ENCODE peak calls at places on chromosomes 1 and 21, in seven cellular contexts. One of them, this sample, is unnamed.
A peak's percentile ranks its signal among the peaks of the same experiment; 100 is the strongest.

GRCh38 chr1:227333423-227333822 is 15.1 kb upstream of the CDC42BPA start:
- DNase-seq in GM12865: no peak
- DNase-seq in LoVo: peak; percentile 55
- DNase-seq in GM12891: no peak
- DNase-seq in mammary epithelial cell: peak; percentile 89
- DNase-seq in caudate nucleus: no peak
- DNase-seq in left cardiac atrium: no peak
- DNase-seq in this sample: no peak

GRCh38 chr1:198919667-198920398 is 281.0 kb downstream of the PTPRC start:
- DNase-seq in GM12865: peak; percentile 52
- DNase-seq in LoVo: no peak
- DNase-seq in GM12891: no peak
- DNase-seq in mammary epithelial cell: peak; percentile 56
- DNase-seq in caudate nucleus: no peak
- DNase-seq in left cardiac atrium: no peak
- DNase-seq in this sample: no peak

GRCh38 chr1:15843826-15844572 is 3.5 kb upstream of the SPEN start:
- DNase-seq in GM12865: peak; percentile 34
- DNase-seq in LoVo: no peak
- DNase-seq in GM12891: no peak
- DNase-seq in mammary epithelial cell: no peak
- DNase-seq in caudate nucleus: no peak
- DNase-seq in left cardiac atrium: no peak
- DNase-seq in this sample: no peak

GRCh38 chr21:28805885-28806284 is 186.8 kb downstream of the LTN1 start:
- DNase-seq in GM12865: no peak
- DNase-seq in LoVo: no peak
- DNase-seq in GM12891: no peak
- DNase-seq in mammary epithelial cell: no peak
- DNase-seq in caudate nucleus: no peak
- DNase-seq in left cardiac atrium: no peak
- DNase-seq in this sample: no peak

GRCh38 chr1:226632169-226632884 is 83.8 kb downstream of the STUM start:
- DNase-seq in GM12865: no peak
- DNase-seq in LoVo: no peak
- DNase-seq in GM12891: no peak
- DNase-seq in mammary epithelial cell: no peak
- DNase-seq in caudate nucleus: no peak
- DNase-seq in left cardiac atrium: no peak
- DNase-seq in this sample: no peak

GRCh38 chr1:221118938-221119320 is 239.7 kb downstream of the HLX start:
- DNase-seq in GM12865: no peak
- DNase-seq in LoVo: no peak
- DNase-seq in GM12891: no peak
- DNase-seq in mammary epithelial cell: no peak
- DNase-seq in caudate nucleus: no peak
- DNase-seq in left cardiac atrium: no peak
- DNase-seq in this sample: no peak

GRCh38 chr1:82775402-82776000 is 974.8 kb downstream of the ADGRL2 start:
- DNase-seq in GM12865: peak; percentile 28
- DNase-seq in LoVo: peak; percentile 16
- DNase-seq in GM12891: no peak
- DNase-seq in mammary epithelial cell: peak; percentile 3
- DNase-seq in caudate nucleus: no peak
- DNase-seq in left cardiac atrium: peak; percentile 30
- DNase-seq in this sample: no peak

GRCh38 chr1:159177273-159177907 is 6.0 kb downstream of the CADM3 start:
- DNase-seq in GM12865: peak; percentile 58
- DNase-seq in LoVo: peak; percentile 81
- DNase-seq in GM12891: no peak
- DNase-seq in mammary epithelial cell: peak; percentile 72
- DNase-seq in caudate nucleus: no peak
- DNase-seq in left cardiac atrium: no peak
- DNase-seq in this sample: no peak

GRCh38 chr1:214224605-214225354 is 56.2 kb upstream of the SMYD2 start:
- DNase-seq in GM12865: no peak
- DNase-seq in LoVo: no peak
- DNase-seq in GM12891: no peak
- DNase-seq in mammary epithelial cell: no peak
- DNase-seq in caudate nucleus: no peak
- DNase-seq in left cardiac atrium: peak; percentile 28
- DNase-seq in this sample: no peak

GRCh38 chr1:158371188-158371953 is 17.7 kb downstream of the CD1E start:
- DNase-seq in GM12865: peak; percentile 50
- DNase-seq in LoVo: no peak
- DNase-seq in GM12891: no peak
- DNase-seq in mammary epithelial cell: peak; percentile 28
- DNase-seq in caudate nucleus: no peak
- DNase-seq in left cardiac atrium: no peak
- DNase-seq in this sample: no peak

GRCh38 chr1:2982615-2983318 is 38.5 kb upstream of the ACTRT2 start:
- DNase-seq in GM12865: no peak
- DNase-seq in LoVo: no peak
- DNase-seq in GM12891: no peak
- DNase-seq in mammary epithelial cell: no peak
- DNase-seq in caudate nucleus: peak; percentile 54
- DNase-seq in left cardiac atrium: no peak
- DNase-seq in this sample: no peak

GRCh38 chr1:161228032-161228431 is 2.2 kb downstream of the TOMM40L start:
- DNase-seq in GM12865: no peak
- DNase-seq in LoVo: no peak
- DNase-seq in GM12891: no peak
- DNase-seq in mammary epithelial cell: no peak
- DNase-seq in caudate nucleus: no peak
- DNase-seq in left cardiac atrium: no peak
- DNase-seq in this sample: no peak

GRCh38 chr1:86798608-86799291 is 94.4 kb downstream of the SH3GLB1 start:
- DNase-seq in GM12865: peak; percentile 62
- DNase-seq in LoVo: no peak
- DNase-seq in GM12891: no peak
- DNase-seq in mammary epithelial cell: no peak
- DNase-seq in caudate nucleus: no peak
- DNase-seq in left cardiac atrium: no peak
- DNase-seq in this sample: no peak

GRCh38 chr1:15616704-15617172 is 520 bp upstream of the DDI2 start:
- DNase-seq in GM12865: no peak
- DNase-seq in LoVo: peak; percentile 28
- DNase-seq in GM12891: no peak
- DNase-seq in mammary epithelial cell: no peak
- DNase-seq in caudate nucleus: no peak
- DNase-seq in left cardiac atrium: peak; percentile 42
- DNase-seq in this sample: no peak

GRCh38 chr1:234214129-234214910 is 158.9 kb upstream of the COA6 start:
- DNase-seq in GM12865: peak; percentile 52
- DNase-seq in LoVo: no peak
- DNase-seq in GM12891: peak; percentile 52
- DNase-seq in mammary epithelial cell: peak; percentile 58
- DNase-seq in caudate nucleus: peak; percentile 61
- DNase-seq in left cardiac atrium: peak; percentile 45
- DNase-seq in this sample: no peak

GRCh38 chr1:192589813-192590212 is 14.2 kb downstream of the RGS1 start:
- DNase-seq in GM12865: no peak
- DNase-seq in LoVo: no peak
- DNase-seq in GM12891: no peak
- DNase-seq in mammary epithelial cell: no peak
- DNase-seq in caudate nucleus: no peak
- DNase-seq in left cardiac atrium: no peak
- DNase-seq in this sample: no peak

GRCh38 chr1:175179837-175180590 is 12.6 kb downstream of the KIAA0040 start:
- DNase-seq in GM12865: no peak
- DNase-seq in LoVo: no peak
- DNase-seq in GM12891: no peak
- DNase-seq in mammary epithelial cell: peak; percentile 35
- DNase-seq in caudate nucleus: no peak
- DNase-seq in left cardiac atrium: no peak
- DNase-seq in this sample: no peak

GRCh38 chr1:108051625-108052382 is 86.8 kb upstream of the VAV3 start:
- DNase-seq in GM12865: no peak
- DNase-seq in LoVo: no peak
- DNase-seq in GM12891: no peak
- DNase-seq in mammary epithelial cell: no peak
- DNase-seq in caudate nucleus: no peak
- DNase-seq in left cardiac atrium: no peak
- DNase-seq in this sample: no peak

GRCh38 chr21:41247561-41247968 is 69.0 kb upstream of the FAM3B start:
- DNase-seq in GM12865: no peak
- DNase-seq in LoVo: no peak
- DNase-seq in GM12891: no peak
- DNase-seq in mammary epithelial cell: no peak
- DNase-seq in caudate nucleus: no peak
- DNase-seq in left cardiac atrium: peak; percentile 74
- DNase-seq in this sample: no peak

GRCh38 chr1:113868387-113869083 is 3.0 kb downstream of the PTPN22 start:
- DNase-seq in GM12865: no peak
- DNase-seq in LoVo: no peak
- DNase-seq in GM12891: no peak
- DNase-seq in mammary epithelial cell: peak; percentile 75
- DNase-seq in caudate nucleus: no peak
- DNase-seq in left cardiac atrium: no peak
- DNase-seq in this sample: no peak

GRCh38 chr1:204863024-204863423 is 7.6 kb upstream of the NFASC start:
- DNase-seq in GM12865: no peak
- DNase-seq in LoVo: no peak
- DNase-seq in GM12891: no peak
- DNase-seq in mammary epithelial cell: no peak
- DNase-seq in caudate nucleus: no peak
- DNase-seq in left cardiac atrium: no peak
- DNase-seq in this sample: no peak

GRCh38 chr1:26602378-26602959 is 72.9 kb downstream of the RPS6KA1 start:
- DNase-seq in GM12865: peak; percentile 77
- DNase-seq in LoVo: peak; percentile 69
- DNase-seq in GM12891: no peak
- DNase-seq in mammary epithelial cell: peak; percentile 48
- DNase-seq in caudate nucleus: no peak
- DNase-seq in left cardiac atrium: no peak
- DNase-seq in this sample: no peak